ENCODE peak calls at places on chromosomes 6 and 20, in seven cellular contexts. J is HFF-Myc, W is lower lobe of right lung, Z is HFFc6, F is AG09319, P is AG04450, Q is breast epithelium. I is an unnamed sample.

GRCh38 chr6:5522147-5522546 is 260.8 kb downstream of the FARS2 start:
- DNase-seq in J (no peak), W (no peak), Z (no peak), F (no peak), P (no peak), Q (no peak), I (no peak)

GRCh38 chr20:11814276-11814675 is 103.4 kb upstream of the BTBD3 start:
- DNase-seq in J (no peak), W (no peak), Z (peak), F (no peak), P (peak), Q (no peak), I (peak)

GRCh38 chr6:76264466-76264865 is 192.0 kb upstream of the IMPG1 start:
- DNase-seq in J (no peak), W (no peak), Z (no peak), F (no peak), P (no peak), Q (no peak), I (no peak)

GRCh38 chr20:35463455-35464300 is 8.3 kb downstream of the CEP250 start:
- DNase-seq in J (peak), W (no peak), Z (peak), F (peak), P (peak), Q (no peak), I (peak)

GRCh38 chr20:53738945-53739798 is 145.5 kb upstream of the ZNF217 start:
- DNase-seq in J (no peak), W (no peak), Z (no peak), F (no peak), P (no peak), Q (no peak), I (peak)

GRCh38 chr6:152004036-152004566 is 196.6 kb downstream of the ESR1 start:
- DNase-seq in J (no peak), W (no peak), Z (peak), F (no peak), P (no peak), Q (no peak), I (peak)

GRCh38 chr6:152552616-152553209 is 84.4 kb downstream of the SYNE1 start:
- DNase-seq in J (peak), W (peak), Z (peak), F (no peak), P (peak), Q (no peak), I (peak)

GRCh38 chr6:74410630-74411029 is 714.6 kb downstream of the CD109 start:
- DNase-seq in J (peak), W (no peak), Z (peak), F (peak), P (no peak), Q (no peak), I (peak)

GRCh38 chr20:884983-885952 is 30.9 kb downstream of the ANGPT4 start:
- DNase-seq in J (no peak), W (no peak), Z (no peak), F (no peak), P (no peak), Q (no peak), I (peak)

GRCh38 chr6:26216015-26216885 is 129.0 kb downstream of the HFE start:
- DNase-seq in J (peak), W (no peak), Z (peak), F (peak), P (peak), Q (peak), I (peak)

GRCh38 chr20:48019940-48020339 is 234.7 kb upstream of the SULF2 start:
- DNase-seq in J (no peak), W (no peak), Z (no peak), F (no peak), P (no peak), Q (no peak), I (no peak)

GRCh38 chr6:4313044-4313686 is 177.8 kb upstream of the ECI2 start:
- DNase-seq in J (peak), W (no peak), Z (peak), F (peak), P (peak), Q (no peak), I (peak)

GRCh38 chr6:149888659-149889058 is 9.3 kb downstream of the RAET1E start:
- DNase-seq in J (no peak), W (no peak), Z (no peak), F (no peak), P (no peak), Q (no peak), I (peak)

GRCh38 chr20:50510706-50511401 is 671 bp downstream of the PTPN1 start:
- DNase-seq in J (no peak), W (peak), Z (no peak), F (no peak), P (no peak), Q (peak), I (no peak)

GRCh38 chr6:139407718-139408222 is 33.3 kb upstream of the CITED2 start:
- DNase-seq in J (peak), W (no peak), Z (peak), F (peak), P (peak), Q (no peak), I (peak)

GRCh38 chr6:90521955-90522354 is 64.9 kb downstream of the MAP3K7 start:
- DNase-seq in J (no peak), W (no peak), Z (no peak), F (no peak), P (no peak), Q (no peak), I (no peak)

GRCh38 chr20:19806806-19807691 is 49.0 kb downstream of the RIN2 start:
- DNase-seq in J (no peak), W (no peak), Z (no peak), F (no peak), P (no peak), Q (no peak), I (peak)

GRCh38 chr6:41157323-41157722 is 3.2 kb upstream of the TREML1 start:
- DNase-seq in J (no peak), W (peak), Z (no peak), F (no peak), P (no peak), Q (no peak), I (no peak)

GRCh38 chr20:6699931-6700562 is 67.4 kb upstream of the BMP2 start:
- DNase-seq in J (no peak), W (no peak), Z (no peak), F (no peak), P (no peak), Q (no peak), I (no peak)

GRCh38 chr20:63503524-63503923 is 4.6 kb upstream of the EEF1A2 start:
- DNase-seq in J (no peak), W (no peak), Z (no peak), F (no peak), P (no peak), Q (no peak), I (no peak)

GRCh38 chr20:44692932-44693476 is 22.2 kb upstream of the CCN5 start:
- DNase-seq in J (no peak), W (no peak), Z (peak), F (peak), P (peak), Q (peak), I (peak)

GRCh38 chr20:50496773-50497375 is 13.3 kb upstream of the PTPN1 start:
- DNase-seq in J (no peak), W (no peak), Z (peak), F (no peak), P (no peak), Q (no peak), I (no peak)

GRCh38 chr6:28336284-28337024 is 506 bp upstream of the ZSCAN31 start:
- DNase-seq in J (peak), W (no peak), Z (no peak), F (no peak), P (no peak), Q (no peak), I (peak)

GRCh38 chr6:20875369-20875963 is 341.2 kb downstream of the CDKAL1 start:
- DNase-seq in J (no peak), W (no peak), Z (no peak), F (no peak), P (peak), Q (no peak), I (peak)
- TF ChIP-seq CTCF in J (peak), W (no peak), Z (peak), F (peak), P (peak), Q (no peak), I (peak)

DNA sequence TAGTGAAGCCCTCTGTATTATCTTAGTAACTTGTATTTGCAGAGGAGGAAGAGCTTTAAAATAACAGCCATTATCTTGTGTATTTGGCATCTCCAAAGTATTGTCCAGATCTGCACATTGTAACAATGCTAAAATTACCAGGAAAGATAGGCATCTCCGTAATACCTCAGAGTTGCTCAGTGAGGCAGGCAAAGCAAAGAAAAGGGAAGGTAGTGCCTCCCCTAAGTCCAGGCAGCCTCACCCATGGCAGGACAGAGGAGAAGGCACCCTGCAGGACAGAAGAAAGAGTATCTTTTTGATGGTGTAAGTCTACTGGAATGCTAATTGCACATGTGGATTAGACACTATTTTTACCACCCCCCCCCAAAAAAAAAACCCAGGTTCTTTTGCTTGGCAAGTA is 13.6 kb upstream of the SSTR4 start:
- DNase-seq in J (no peak), W (no peak), Z (no peak), F (no peak), P (no peak), Q (no peak), I (no peak)
- TF ChIP-seq CTCF in J (no peak), W (no peak), Z (no peak), F (no peak), P (peak), Q (no peak), I (no peak)

GRCh38 chr20:2757001-2757400 is 43.4 kb downstream of the CPXM1 start:
- DNase-seq in J (no peak), W (no peak), Z (no peak), F (no peak), P (no peak), Q (peak), I (no peak)

GRCh38 chr20:2757969-2758368 is 42.5 kb downstream of the CPXM1 start:
- DNase-seq in J (no peak), W (no peak), Z (no peak), F (no peak), P (no peak), Q (no peak), I (no peak)

GRCh38 chr20:2754426-2754825 is 46.0 kb downstream of the CPXM1 start:
- DNase-seq in J (no peak), W (no peak), Z (no peak), F (no peak), P (no peak), Q (no peak), I (no peak)

GRCh38 chr20:2755451-2756055 is 44.9 kb downstream of the CPXM1 start:
- DNase-seq in J (no peak), W (no peak), Z (no peak), F (no peak), P (no peak), Q (no peak), I (no peak)

GRCh38 chr20:2756056-2756611 is 44.3 kb downstream of the CPXM1 start:
- DNase-seq in J (no peak), W (no peak), Z (no peak), F (no peak), P (peak), Q (no peak), I (peak)
- TF ChIP-seq CTCF in J (peak), W (peak), Z (peak), F (peak), P (peak), Q (peak), I (peak)

DNA sequence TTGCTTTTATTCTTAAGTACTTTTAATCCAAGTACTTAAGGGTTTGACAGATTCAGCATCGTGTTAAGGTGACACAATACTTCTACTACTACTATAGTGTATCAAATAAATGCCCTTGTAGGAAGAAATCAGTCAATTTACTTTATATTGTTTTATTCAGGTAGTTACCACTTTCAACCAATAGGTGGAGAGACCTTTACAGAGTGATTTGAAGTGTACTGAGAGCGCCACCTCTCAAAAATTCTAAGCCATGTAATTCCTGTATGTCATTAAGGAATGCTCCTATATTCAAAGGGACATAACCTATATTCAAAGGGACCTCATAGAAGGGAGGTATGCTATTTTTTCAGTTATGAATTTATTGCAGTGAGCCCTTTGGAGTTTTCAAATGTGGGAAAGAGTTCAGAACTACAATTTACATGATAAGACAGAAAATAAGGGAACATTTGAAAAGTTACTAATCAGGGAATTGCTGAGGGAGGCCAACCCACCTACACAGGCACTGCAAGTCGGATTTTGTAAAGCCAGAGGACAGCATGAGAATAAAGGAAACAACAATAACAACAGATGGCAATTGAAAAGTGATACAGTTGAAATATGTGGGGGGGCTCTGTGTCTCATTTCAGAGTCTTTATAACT is 955.6 kb downstream of the TBC1D32 start:
- DNase-seq in J (no peak), W (no peak), Z (no peak), F (no peak), P (no peak), Q (no peak), I (peak)
- TF ChIP-seq CTCF in J (peak), W (peak), Z (peak), F (peak), P (no peak), Q (peak), I (peak)

GRCh38 chr6:34855463-34855862 is 32.4 kb downstream of the TAF11 start:
- DNase-seq in J (no peak), W (no peak), Z (no peak), F (no peak), P (no peak), Q (no peak), I (no peak)

GRCh38 chr6:34859951-34860350 is 27.9 kb downstream of the TAF11 start:
- DNase-seq in J (no peak), W (no peak), Z (no peak), F (no peak), P (no peak), Q (no peak), I (no peak)

GRCh38 chr6:34864007-34864406 is 23.8 kb downstream of the TAF11 start:
- DNase-seq in J (no peak), W (no peak), Z (no peak), F (no peak), P (no peak), Q (no peak), I (no peak)

DNA sequence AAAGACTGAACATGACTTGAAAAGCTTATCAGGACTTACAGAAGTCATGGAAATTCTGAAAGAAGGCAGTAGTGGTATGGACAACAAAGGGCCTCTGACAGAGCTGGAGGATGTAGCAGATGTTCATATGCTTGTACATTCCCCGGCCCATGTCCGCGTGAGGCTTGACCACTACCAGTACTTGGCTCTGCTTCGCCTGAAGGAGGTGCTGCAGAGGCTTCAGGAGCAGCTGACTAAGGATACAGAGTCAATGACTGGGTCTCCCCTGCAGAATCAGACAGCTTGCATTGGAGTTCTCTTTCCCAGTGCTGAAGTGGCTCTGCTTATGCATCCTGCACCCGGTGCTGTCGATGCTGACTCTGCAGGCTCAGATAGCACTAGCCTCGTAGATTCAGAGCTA is 29.2 kb downstream of the TAF11 start:
- DNase-seq in J (no peak), W (no peak), Z (no peak), F (no peak), P (no peak), Q (no peak), I (no peak)
- TF ChIP-seq CTCF in J (peak), W (no peak), Z (peak), F (no peak), P (peak), Q (no peak), I (no peak)